ENCODE peak calls at places on chromosomes 3 and 15, in nine cellular contexts. One of them, this sample, is unnamed.

GRCh38 chr3:188389711-188390346 is 235.9 kb downstream of the LPP start:
- DNase-seq in heart left ventricle: no peak
- DNase-seq in tibial nerve: peak; percentile 40
- DNase-seq in GM13976: peak; percentile 46
- DNase-seq in AG10803: no peak
- DNase-seq in neural crest cell: no peak
- DNase-seq in fibroblast of pulmonary artery: no peak
- DNase-seq in H9: no peak
- DNase-seq in lower lobe of right lung: no peak
- DNase-seq in this sample: no peak

GRCh38 chr15:73924258-73924921 is 1.9 kb upstream of the LOXL1 start:
- DNase-seq in heart left ventricle: no peak
- DNase-seq in tibial nerve: no peak
- DNase-seq in GM13976: no peak
- DNase-seq in AG10803: peak; percentile 84
- DNase-seq in neural crest cell: no peak
- DNase-seq in fibroblast of pulmonary artery: peak; percentile 84
- DNase-seq in H9: no peak
- DNase-seq in lower lobe of right lung: peak; percentile 28
- DNase-seq in this sample: no peak

GRCh38 chr3:127889976-127890650 is 24.9 kb upstream of the KBTBD12 start:
- DNase-seq in heart left ventricle: no peak
- DNase-seq in tibial nerve: no peak
- DNase-seq in GM13976: no peak
- DNase-seq in AG10803: peak; percentile 15
- DNase-seq in neural crest cell: no peak
- DNase-seq in fibroblast of pulmonary artery: peak; percentile 14
- DNase-seq in H9: no peak
- DNase-seq in lower lobe of right lung: no peak
- DNase-seq in this sample: no peak

GRCh38 chr15:59830873-59831272 is 141.8 kb upstream of the BNIP2 start:
- DNase-seq in heart left ventricle: no peak
- DNase-seq in tibial nerve: no peak
- DNase-seq in GM13976: no peak
- DNase-seq in AG10803: no peak
- DNase-seq in neural crest cell: no peak
- DNase-seq in fibroblast of pulmonary artery: no peak
- DNase-seq in H9: no peak
- DNase-seq in lower lobe of right lung: no peak
- DNase-seq in this sample: no peak

GRCh38 chr3:69791919-69792399 is 52.7 kb downstream of the MITF start:
- DNase-seq in heart left ventricle: no peak
- DNase-seq in tibial nerve: no peak
- DNase-seq in GM13976: no peak
- DNase-seq in AG10803: peak; percentile 37
- DNase-seq in neural crest cell: no peak
- DNase-seq in fibroblast of pulmonary artery: peak; percentile 49
- DNase-seq in H9: no peak
- DNase-seq in lower lobe of right lung: no peak
- DNase-seq in this sample: no peak

GRCh38 chr15:82739086-82739485 is 29.4 kb upstream of the AP3B2 start:
- DNase-seq in heart left ventricle: no peak
- DNase-seq in tibial nerve: no peak
- DNase-seq in GM13976: no peak
- DNase-seq in AG10803: peak; percentile 18
- DNase-seq in neural crest cell: no peak
- DNase-seq in fibroblast of pulmonary artery: no peak
- DNase-seq in H9: no peak
- DNase-seq in lower lobe of right lung: no peak
- DNase-seq in this sample: no peak

GRCh38 chr3:49498655-49499054 is 28.6 kb downstream of the DAG1 start:
- DNase-seq in heart left ventricle: no peak
- DNase-seq in tibial nerve: no peak
- DNase-seq in GM13976: no peak
- DNase-seq in AG10803: no peak
- DNase-seq in neural crest cell: no peak
- DNase-seq in fibroblast of pulmonary artery: no peak
- DNase-seq in H9: no peak
- DNase-seq in lower lobe of right lung: no peak
- DNase-seq in this sample: no peak

GRCh38 chr15:85412956-85413854 is 32.8 kb downstream of the AKAP13 start:
- DNase-seq in heart left ventricle: no peak
- DNase-seq in tibial nerve: peak; percentile 61
- DNase-seq in GM13976: peak; percentile 90
- DNase-seq in AG10803: peak; percentile 74
- DNase-seq in neural crest cell: no peak
- DNase-seq in fibroblast of pulmonary artery: peak; percentile 90
- DNase-seq in H9: no peak
- DNase-seq in lower lobe of right lung: peak; percentile 61
- DNase-seq in this sample: no peak

GRCh38 chr15:25736451-25736850 is 126.7 kb downstream of the ATP10A start:
- DNase-seq in heart left ventricle: no peak
- DNase-seq in tibial nerve: no peak
- DNase-seq in GM13976: no peak
- DNase-seq in AG10803: peak; percentile 15
- DNase-seq in neural crest cell: no peak
- DNase-seq in fibroblast of pulmonary artery: no peak
- DNase-seq in H9: no peak
- DNase-seq in lower lobe of right lung: no peak
- DNase-seq in this sample: no peak

GRCh38 chr15:25733856-25734679 is 129.1 kb downstream of the ATP10A start:
- DNase-seq in heart left ventricle: no peak
- DNase-seq in tibial nerve: no peak
- DNase-seq in GM13976: no peak
- DNase-seq in AG10803: no peak
- DNase-seq in neural crest cell: no peak
- DNase-seq in fibroblast of pulmonary artery: no peak
- DNase-seq in H9: no peak
- DNase-seq in lower lobe of right lung: no peak
- DNase-seq in this sample: no peak

GRCh38 chr15:25734680-25735355 is 128.3 kb downstream of the ATP10A start:
- DNase-seq in heart left ventricle: no peak
- DNase-seq in tibial nerve: no peak
- DNase-seq in GM13976: no peak
- DNase-seq in AG10803: no peak
- DNase-seq in neural crest cell: no peak
- DNase-seq in fibroblast of pulmonary artery: no peak
- DNase-seq in H9: no peak
- DNase-seq in lower lobe of right lung: no peak
- DNase-seq in this sample: no peak

GRCh38 chr15:25737218-25737643 is 125.9 kb downstream of the ATP10A start:
- DNase-seq in heart left ventricle: peak; percentile 72
- DNase-seq in tibial nerve: peak; percentile 36
- DNase-seq in GM13976: no peak
- DNase-seq in AG10803: peak; percentile 9
- DNase-seq in neural crest cell: no peak
- DNase-seq in fibroblast of pulmonary artery: no peak
- DNase-seq in H9: no peak
- DNase-seq in lower lobe of right lung: no peak
- DNase-seq in this sample: no peak

DNA sequence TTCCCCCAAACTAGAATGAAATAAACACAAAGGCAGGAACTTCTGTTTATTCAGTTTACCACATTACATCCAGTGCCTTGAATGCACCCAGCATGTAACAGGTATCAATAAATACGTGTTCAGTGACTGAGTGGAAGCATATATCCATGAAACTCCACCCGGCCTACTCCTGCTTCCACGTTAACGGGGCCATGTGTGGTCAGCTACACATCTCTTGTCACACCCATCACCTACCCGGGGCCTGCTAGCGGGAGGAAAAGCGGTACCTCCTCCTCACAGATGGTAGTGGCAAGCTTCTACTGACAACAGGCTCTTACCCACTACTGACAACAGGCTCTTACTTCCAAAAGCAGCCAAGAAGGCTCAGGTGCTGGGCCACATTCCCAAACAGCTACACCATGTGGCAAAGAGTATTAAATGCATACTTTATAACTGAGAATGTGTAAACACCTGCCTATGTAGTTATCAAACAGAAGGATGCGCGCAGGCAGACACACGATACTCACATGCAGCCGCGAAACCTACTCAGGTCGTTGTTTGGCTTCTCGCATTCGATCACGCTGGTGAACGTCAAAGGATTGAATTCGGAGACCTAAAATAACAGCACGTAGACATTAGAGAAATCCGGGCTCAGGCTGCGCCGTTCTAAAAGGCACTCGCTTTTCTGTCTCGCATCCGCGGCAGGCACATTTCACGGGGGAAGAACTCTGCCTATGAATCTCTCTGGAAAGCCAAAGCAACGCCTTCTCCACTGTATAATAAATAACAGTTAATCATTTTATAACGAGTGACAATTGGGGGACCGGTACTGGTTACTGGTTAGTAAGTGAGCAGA is 127.4 kb downstream of the ATP10A start:
- DNase-seq in heart left ventricle: no peak
- DNase-seq in tibial nerve: no peak
- DNase-seq in GM13976: no peak
- DNase-seq in AG10803: no peak
- DNase-seq in neural crest cell: no peak
- DNase-seq in fibroblast of pulmonary artery: no peak
- DNase-seq in H9: no peak
- DNase-seq in lower lobe of right lung: no peak
- DNase-seq in this sample: no peak
- TF ChIP-seq CTCF in heart left ventricle: no peak
- TF ChIP-seq CTCF in tibial nerve: no peak
- TF ChIP-seq CTCF in GM13976: no peak
- TF ChIP-seq CTCF in AG10803: no peak
- TF ChIP-seq CTCF in neural crest cell: no peak
- TF ChIP-seq CTCF in fibroblast of pulmonary artery: no peak
- TF ChIP-seq CTCF in H9: no peak
- TF ChIP-seq CTCF in lower lobe of right lung: no peak
- TF ChIP-seq CTCF in this sample: no peak

DNA sequence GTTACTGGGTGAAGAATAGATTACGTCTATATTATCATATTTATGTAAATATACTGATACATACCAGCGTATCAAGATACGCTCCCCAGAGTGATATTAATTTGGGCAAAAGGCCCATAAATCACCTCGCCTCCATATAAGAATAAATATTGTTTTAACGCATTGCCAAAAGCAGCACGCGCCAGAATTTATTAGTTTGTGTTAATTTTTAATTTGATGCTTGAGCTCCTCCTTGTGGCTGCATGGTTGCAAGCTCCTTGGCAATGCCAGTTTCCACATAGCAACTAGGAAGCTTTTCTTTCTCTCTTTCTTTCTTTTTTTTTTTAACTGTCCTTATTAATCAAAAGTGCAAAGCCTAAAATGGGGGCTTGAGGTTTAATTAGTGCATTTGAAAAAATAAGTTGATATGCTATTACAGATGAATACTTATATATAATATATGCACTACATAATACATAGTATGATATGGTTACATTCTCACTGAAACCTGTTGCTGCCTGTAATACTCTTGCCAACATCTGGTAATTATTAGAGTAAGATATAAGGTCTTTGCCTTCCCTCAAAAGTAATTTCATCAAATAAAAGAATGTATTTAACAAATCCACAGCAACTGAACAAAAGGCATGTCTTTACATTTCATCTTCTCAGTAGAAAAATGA is 242.7 kb upstream of the UBE2E2 start:
- DNase-seq in heart left ventricle: no peak
- DNase-seq in tibial nerve: peak; percentile 66
- DNase-seq in GM13976: peak; percentile 15
- DNase-seq in AG10803: peak; percentile 33
- DNase-seq in neural crest cell: peak; percentile 37
- DNase-seq in fibroblast of pulmonary artery: peak; percentile 64
- DNase-seq in H9: no peak
- DNase-seq in lower lobe of right lung: no peak
- DNase-seq in this sample: no peak
- TF ChIP-seq CTCF in heart left ventricle: peak; percentile 74
- TF ChIP-seq CTCF in tibial nerve: peak; percentile 61
- TF ChIP-seq CTCF in GM13976: peak; percentile 71
- TF ChIP-seq CTCF in AG10803: peak; percentile 77
- TF ChIP-seq CTCF in neural crest cell: peak; percentile 83
- TF ChIP-seq CTCF in fibroblast of pulmonary artery: peak; percentile 88
- TF ChIP-seq CTCF in H9: peak; percentile 81
- TF ChIP-seq CTCF in lower lobe of right lung: peak; percentile 75
- TF ChIP-seq CTCF in this sample: peak; percentile 84

GRCh38 chr3:46924921-46925584 is 47.5 kb downstream of the PTH1R start:
- DNase-seq in heart left ventricle: peak; percentile 53
- DNase-seq in tibial nerve: no peak
- DNase-seq in GM13976: no peak
- DNase-seq in AG10803: no peak
- DNase-seq in neural crest cell: no peak
- DNase-seq in fibroblast of pulmonary artery: no peak
- DNase-seq in H9: no peak
- DNase-seq in lower lobe of right lung: peak; percentile 44
- DNase-seq in this sample: no peak

GRCh38 chr3:46925585-46925934 is 48.0 kb downstream of the PTH1R start:
- DNase-seq in heart left ventricle: peak; percentile 81
- DNase-seq in tibial nerve: no peak
- DNase-seq in GM13976: no peak
- DNase-seq in AG10803: no peak
- DNase-seq in neural crest cell: no peak
- DNase-seq in fibroblast of pulmonary artery: no peak
- DNase-seq in H9: no peak
- DNase-seq in lower lobe of right lung: peak; percentile 47
- DNase-seq in this sample: no peak

GRCh38 chr3:46922426-46922825 is 44.9 kb downstream of the PTH1R start:
- DNase-seq in heart left ventricle: peak; percentile 5
- DNase-seq in tibial nerve: no peak
- DNase-seq in GM13976: no peak
- DNase-seq in AG10803: no peak
- DNase-seq in neural crest cell: no peak
- DNase-seq in fibroblast of pulmonary artery: no peak
- DNase-seq in H9: no peak
- DNase-seq in lower lobe of right lung: peak; percentile 20
- DNase-seq in this sample: no peak

GRCh38 chr3:46922871-46923558 is 45.5 kb downstream of the PTH1R start:
- DNase-seq in heart left ventricle: peak; percentile 55
- DNase-seq in tibial nerve: no peak
- DNase-seq in GM13976: no peak
- DNase-seq in AG10803: no peak
- DNase-seq in neural crest cell: no peak
- DNase-seq in fibroblast of pulmonary artery: no peak
- DNase-seq in H9: no peak
- DNase-seq in lower lobe of right lung: peak; percentile 38
- DNase-seq in this sample: no peak

GRCh38 chr3:46923559-46924350 is 46.2 kb downstream of the PTH1R start:
- DNase-seq in heart left ventricle: peak; percentile 58
- DNase-seq in tibial nerve: no peak
- DNase-seq in GM13976: peak; percentile 78
- DNase-seq in AG10803: peak; percentile 21
- DNase-seq in neural crest cell: peak; percentile 34
- DNase-seq in fibroblast of pulmonary artery: peak; percentile 45
- DNase-seq in H9: peak; percentile 66
- DNase-seq in lower lobe of right lung: peak; percentile 58
- DNase-seq in this sample: peak; percentile 35
- TF ChIP-seq CTCF in heart left ventricle: peak; percentile 64
- TF ChIP-seq CTCF in tibial nerve: peak; percentile 50
- TF ChIP-seq CTCF in GM13976: peak; percentile 69
- TF ChIP-seq CTCF in AG10803: peak; percentile 64
- TF ChIP-seq CTCF in neural crest cell: peak; percentile 82
- TF ChIP-seq CTCF in fibroblast of pulmonary artery: peak; percentile 71
- TF ChIP-seq CTCF in H9: peak; percentile 88
- TF ChIP-seq CTCF in lower lobe of right lung: peak; percentile 70
- TF ChIP-seq CTCF in this sample: peak; percentile 81

DNA sequence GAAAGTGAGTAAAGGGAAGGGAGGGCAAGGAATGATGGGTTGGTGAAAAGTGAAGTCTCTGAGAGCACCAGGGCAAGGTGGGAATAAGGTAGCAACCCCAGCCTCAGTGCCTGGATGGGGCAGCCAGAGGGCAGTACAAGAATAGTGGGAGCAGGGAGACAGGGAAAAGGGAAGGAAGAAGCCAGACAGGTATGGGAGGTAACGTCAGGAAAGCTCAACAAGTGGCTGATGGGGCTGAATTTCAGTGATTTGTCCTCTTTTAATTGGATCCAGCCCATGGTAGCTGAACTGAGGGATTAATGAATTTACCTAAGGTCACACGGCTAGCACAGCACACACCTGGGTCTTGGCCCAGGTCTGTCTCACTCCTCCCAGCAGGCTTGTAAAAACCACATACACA is 12.6 kb downstream of the RORA start:
- DNase-seq in heart left ventricle: no peak
- DNase-seq in tibial nerve: no peak
- DNase-seq in GM13976: no peak
- DNase-seq in AG10803: no peak
- DNase-seq in neural crest cell: no peak
- DNase-seq in fibroblast of pulmonary artery: no peak
- DNase-seq in H9: peak; percentile 56
- DNase-seq in lower lobe of right lung: no peak
- DNase-seq in this sample: no peak
- TF ChIP-seq CTCF in heart left ventricle: no peak
- TF ChIP-seq CTCF in tibial nerve: no peak
- TF ChIP-seq CTCF in GM13976: no peak
- TF ChIP-seq CTCF in AG10803: no peak
- TF ChIP-seq CTCF in neural crest cell: no peak
- TF ChIP-seq CTCF in fibroblast of pulmonary artery: no peak
- TF ChIP-seq CTCF in H9: peak; percentile 73
- TF ChIP-seq CTCF in lower lobe of right lung: no peak
- TF ChIP-seq CTCF in this sample: peak; percentile 53

This sample was measured in progenitor cell of endocrine pancreas.